ENCODE peak calls at places on chromosomes 3 and 15, in seven cellular contexts. M, C, J, Z, E, F and R are unnamed samples.
A peak's percentile ranks its signal among the peaks of the same experiment; 100 is the strongest.

GRCh38 chr15:35181538-35181937 is 96.4 kb upstream of the NANOGP8 start:
- DNase-seq in Z (no peak), C (no peak), E (peak; percentile 51), F (no peak), J (no peak), M (no peak), R (no peak)

GRCh38 chr3:108180214-108180613 is 42.0 kb downstream of the IFT57 start:
- DNase-seq in M (peak; percentile 39), C (no peak), F (no peak), J (no peak), E (no peak), Z (no peak), R (no peak)

GRCh38 chr3:72661115-72661457 is 187.2 kb downstream of the SHQ1 start:
- DNase-seq in Z (no peak), J (no peak), F (no peak), C (peak; percentile 39), E (peak; percentile 8), M (peak; percentile 92), R (no peak)

GRCh38 chr3:56397798-56398197 is 70.5 kb downstream of the ERC2 start:
- DNase-seq in F (no peak), M (no peak), E (no peak), J (no peak), C (no peak), Z (no peak), R (no peak)

GRCh38 chr15:66578286-66578875 is 12.6 kb upstream of the LCTL start:
- DNase-seq in Z (no peak), J (no peak), F (no peak), M (no peak), C (no peak), E (peak; percentile 89), R (peak; percentile 9)

GRCh38 chr3:22728406-22728805 is 474.7 kb upstream of the UBE2E2 start:
- DNase-seq in C (no peak), J (no peak), Z (peak; percentile 17), E (no peak), F (no peak), M (no peak), R (no peak)

GRCh38 chr3:139482206-139482605 is 5.9 kb upstream of the RBP2 start:
- DNase-seq in Z (no peak), C (no peak), F (no peak), E (no peak), M (no peak), J (no peak), R (no peak)

GRCh38 chr3:123818921-123819429 is 65.2 kb downstream of the MYLK start:
- DNase-seq in J (no peak), C (no peak), E (peak; percentile 64), F (no peak), Z (no peak), M (no peak), R (no peak)

GRCh38 chr3:48151058-48151806 is 37.0 kb downstream of the CDC25A start:
- DNase-seq in C (peak; percentile 67), F (peak; percentile 85), J (peak; percentile 49), E (peak; percentile 89), M (peak; percentile 83), Z (peak; percentile 84), R (peak; percentile 27)

GRCh38 chr3:73254062-73254461 is 192.6 kb downstream of the EBLN2 start:
- DNase-seq in J (no peak), C (no peak), F (no peak), M (no peak), E (no peak), Z (no peak), R (no peak)

GRCh38 chr3:3179407-3180094 is at the start of gene CRBN:
- DNase-seq in M (peak; percentile 88), C (peak; percentile 87), J (peak; percentile 89), E (peak; percentile 89), Z (peak; percentile 87), F (peak; percentile 96), R (peak; percentile 78)

GRCh38 chr3:183428140-183429023 is at the start of gene MCF2L2:
- DNase-seq in C (peak; percentile 27), Z (peak; percentile 61), F (peak; percentile 86), M (peak; percentile 73), E (peak; percentile 38), J (peak; percentile 55), R (peak; percentile 65)

GRCh38 chr3:37218206-37218605 is 43.8 kb upstream of the LRRFIP2 start:
- DNase-seq in C (no peak), F (no peak), J (no peak), M (peak; percentile 77), Z (no peak), E (no peak), R (no peak)

GRCh38 chr3:58047806-58048205 is 39.6 kb downstream of the FLNB start:
- DNase-seq in F (no peak), Z (no peak), E (peak; percentile 80), M (peak; percentile 76), C (no peak), J (no peak), R (no peak)

GRCh38 chr3:75176886-75177285 is 487.2 kb upstream of the FRG2C start:
- DNase-seq in J (no peak), Z (no peak), F (no peak), M (no peak), C (no peak), E (no peak), R (no peak)

GRCh38 chr3:128584412-128585020 is 66.1 kb downstream of the RPN1 start:
- DNase-seq in C (peak; percentile 56), Z (peak; percentile 76), M (peak; percentile 82), J (no peak), E (peak; percentile 84), F (no peak), R (no peak)

GRCh38 chr15:32956006-32956405 is 238.2 kb downstream of the GREM1 start:
- DNase-seq in C (no peak), E (peak; percentile 65), J (no peak), M (peak; percentile 82), Z (peak; percentile 38), F (peak; percentile 40), R (no peak)

GRCh38 chr3:157858821-157859220 is 247.4 kb downstream of the SHOX2 start:
- DNase-seq in E (no peak), C (no peak), J (no peak), M (no peak), F (no peak), Z (no peak), R (no peak)

GRCh38 chr3:111695584-111696213 is 100.6 kb upstream of the ZBED2 start:
- DNase-seq in C (no peak), J (no peak), E (peak; percentile 81), Z (no peak), M (peak; percentile 69), F (no peak), R (peak; percentile 39)

GRCh38 chr3:167843886-167844285 is 108.4 kb downstream of the SERPINI1 start:
- DNase-seq in J (no peak), E (no peak), M (no peak), C (no peak), F (no peak), Z (no peak), R (no peak)

GRCh38 chr3:39471652-39472051 is 4.2 kb downstream of the MOBP start:
- DNase-seq in E (no peak), J (no peak), C (no peak), M (no peak), Z (no peak), F (no peak), R (no peak)

GRCh38 chr3:194586839-194587238 is 46.4 kb downstream of the TMEM44 start:
- DNase-seq in F (no peak), Z (no peak), J (no peak), E (peak; percentile 90), M (peak; percentile 50), C (no peak), R (no peak)

GRCh38 chr15:51425517-51426033 is 84.1 kb downstream of the GLDN start:
- DNase-seq in E (peak; percentile 34), J (no peak), M (peak; percentile 30), Z (no peak), F (no peak), C (no peak), R (no peak)

GRCh38 chr3:140910860-140911259 is 30.8 kb upstream of the SLC25A36 start:
- DNase-seq in E (peak; percentile 17), C (no peak), F (no peak), Z (no peak), J (no peak), M (peak; percentile 24), R (no peak)

GRCh38 chr3:128550471-128551126 is 57.6 kb upstream of the GATA2 start:
- DNase-seq in E (no peak), Z (no peak), M (no peak), C (no peak), F (no peak), J (no peak), R (no peak)

GRCh38 chr3:40453933-40454332 is 3.2 kb upstream of the RPL14 start:
- DNase-seq in E (no peak), F (no peak), J (no peak), M (no peak), Z (no peak), C (no peak), R (no peak)

GRCh38 chr15:64865126-64865997 is 23.6 kb downstream of the PLEKHO2 start:
- DNase-seq in J (no peak), F (peak; percentile 51), C (no peak), Z (no peak), M (no peak), E (peak; percentile 68), R (no peak)

GRCh38 chr15:99683000-99683670 is 50.1 kb downstream of the LYSMD4 start:
- DNase-seq in M (no peak), E (peak; percentile 95), F (no peak), Z (no peak), J (no peak), C (no peak), R (no peak)